ENCODE peak calls at places on chromosomes 4 and X, in four cellular contexts. R is A549; I is T follicular helper cell; D is effector memory CD4-positive, alpha-beta T cell. J is an unnamed sample.

GRCh38 chr4:93016350-93016749 is 712.6 kb downstream of the GRID2 start:
- DNase-seq in R (no peak), I (no peak), D (no peak), J (no peak)

GRCh38 chrX:51891821-51892551 is 1.4 kb upstream of the MAGED1 start:
- DNase-seq in R (no peak), I (no peak), D (no peak), J (peak; percentile 22)

GRCh38 chr4:99885063-99885664 is 9.1 kb downstream of the LAMTOR3 start:
- DNase-seq in R (peak; percentile 3), I (peak; percentile 12), D (no peak), J (peak; percentile 4)

GRCh38 chr4:165010487-165010886 is 21.3 kb upstream of the TRIM60 start:
- DNase-seq in R (no peak), I (no peak), D (no peak), J (no peak)

GRCh38 chr4:34516524-34516923 is 1727.8 kb downstream of the ARAP2 start:
- DNase-seq in R (no peak), I (no peak), D (no peak), J (no peak)

GRCh38 chr4:90127706-90128345 is 632 bp downstream of the CCSER1 start:
- DNase-seq in R (no peak), I (no peak), D (no peak), J (no peak)

GRCh38 chrX:11148401-11148800 is 37.3 kb downstream of the HCCS start:
- DNase-seq in R (no peak), I (no peak), D (no peak), J (no peak)

GRCh38 chr4:171279131-171279530 is 534.1 kb upstream of the GALNTL6 start:
- DNase-seq in R (no peak), I (no peak), D (no peak), J (no peak)

GRCh38 chr4:100257567-100257966 is 67.3 kb upstream of the DDIT4L start:
- DNase-seq in R (no peak), I (no peak), D (no peak), J (no peak)

GRCh38 chrX:45745479-45745878 is 544.8 kb upstream of the DIPK2B start:
- DNase-seq in R (no peak), I (no peak), D (no peak), J (no peak)

GRCh38 chr4:10245761-10246160 is 129.2 kb upstream of the WDR1 start:
- DNase-seq in R (no peak), I (no peak), D (no peak), J (no peak)

GRCh38 chr4:3703677-3704521 is 62.3 kb upstream of the ADRA2C start:
- DNase-seq in R (no peak), I (no peak), D (no peak), J (no peak)

GRCh38 chr4:103719320-103720204 is at the start of gene TACR3:
- DNase-seq in R (no peak), I (no peak), D (no peak), J (no peak)

J was measured in NCI-H2107.